ENCODE peak calls at places on chromosomes 13 and 19, in four cellular contexts. T is IMR-90, Y is breast epithelium, O is BE2C. B is an unnamed sample.
A peak's percentile ranks its signal among the peaks of the same experiment; 100 is the strongest.

GRCh38 chr19:48698046-48698445 is 2.3 kb downstream of the FUT2 start:
- DNase-seq in T (peak; percentile 74), Y (no peak), O (no peak), B (no peak)

GRCh38 chr13:112820318-112820717 is 130.5 kb downstream of the ATP11A start:
- DNase-seq in T (no peak), Y (no peak), O (no peak), B (no peak)

GRCh38 chr13:30780338-30780981 is 45.1 kb downstream of the ALOX5AP start:
- DNase-seq in T (no peak), Y (no peak), O (no peak), B (no peak)

GRCh38 chr19:15201374-15202023 is 704 bp upstream of the NOTCH3 start:
- DNase-seq in T (no peak), Y (no peak), O (no peak), B (no peak)

GRCh38 chr13:91313103-91313502 is 34.4 kb upstream of the MIR17HG start:
- DNase-seq in T (peak; percentile 1), Y (no peak), O (no peak), B (no peak)

GRCh38 chr13:38303816-38304215 is 45.8 kb upstream of the UFM1 start:
- DNase-seq in T (no peak), Y (no peak), O (no peak), B (no peak)

GRCh38 chr19:44192127-44192526 is 20.2 kb upstream of the ZNF227 start:
- DNase-seq in T (no peak), Y (no peak), O (no peak), B (no peak)

GRCh38 chr19:57572415-57572947 is 6.2 kb downstream of the ZNF416 start:
- DNase-seq in T (no peak), Y (no peak), O (no peak), B (no peak)

GRCh38 chr19:49434907-49435577 is 6.3 kb downstream of the SLC17A7 start:
- DNase-seq in T (no peak), Y (no peak), O (no peak), B (no peak)

GRCh38 chr19:7989071-7989575 is 16.3 kb downstream of the ELAVL1 start:
- DNase-seq in T (no peak), Y (no peak), O (no peak), B (no peak)

GRCh38 chr19:9309974-9310446 is 372 bp upstream of the ZNF699 start:
- DNase-seq in T (peak; percentile 84), Y (no peak), O (peak; percentile 97), B (peak; percentile 94)

GRCh38 chr13:110276553-110276950 is 30.4 kb downstream of the COL4A1 start:
- DNase-seq in T (no peak), Y (no peak), O (no peak), B (no peak)

GRCh38 chr13:37752156-37752555 is 117.4 kb downstream of the TRPC4 start:
- DNase-seq in T (no peak), Y (no peak), O (no peak), B (no peak)

GRCh38 chr13:65347420-65348030 is 1882.6 kb downstream of the PCDH9 start:
- DNase-seq in T (no peak), Y (no peak), O (no peak), B (no peak)

GRCh38 chr19:17824339-17824738 is 3.0 kb upstream of the INSL3 start:
- DNase-seq in T (no peak), Y (no peak), O (no peak), B (no peak)

GRCh38 chr13:113926301-113926761 is 47.5 kb downstream of the C13orf46 start:
- DNase-seq in T (peak; percentile 60), Y (no peak), O (no peak), B (peak; percentile 60)

GRCh38 chr19:37718357-37718756 is 1.2 kb downstream of the ZNF607 start:
- DNase-seq in T (no peak), Y (no peak), O (no peak), B (no peak)

GRCh38 chr19:6252066-6252465 is 27.7 kb downstream of the MLLT1 start:
- DNase-seq in T (no peak), Y (no peak), O (no peak), B (no peak)

GRCh38 chr19:45087531-45087930 is 5.4 kb upstream of the PPP1R37 start:
- DNase-seq in T (no peak), Y (no peak), O (no peak), B (no peak)

GRCh38 chr13:30510811-30511371 is 45.2 kb upstream of the HMGB1 start:
- DNase-seq in T (peak; percentile 37), Y (no peak), O (no peak), B (no peak)

GRCh38 chr19:33394006-33394722 is 20.7 kb downstream of the CEBPG start:
- DNase-seq in T (peak; percentile 69), Y (no peak), O (peak; percentile 6), B (no peak)

GRCh38 chr13:86986448-86986847 is 684.7 kb upstream of the SLITRK5 start:
- DNase-seq in T (peak; percentile 25), Y (no peak), O (no peak), B (no peak)

GRCh38 chr13:74111901-74112824 is 22.0 kb downstream of the KLF12 start:
- DNase-seq in T (no peak), Y (no peak), O (no peak), B (no peak)

GRCh38 chr13:109715902-109716301 is 70.5 kb downstream of the IRS2 start:
- DNase-seq in T (peak; percentile 5), Y (no peak), O (no peak), B (no peak)

GRCh38 chr13:41460930-41461329 is 3.6 kb downstream of the RGCC start:
- DNase-seq in T (no peak), Y (no peak), O (no peak), B (no peak)

GRCh38 chr19:21439372-21439771 is 42.4 kb downstream of the ZNF493 start:
- DNase-seq in T (no peak), Y (peak; percentile 67), O (no peak), B (no peak)

GRCh38 chr13:44336934-44337333 is 36.7 kb upstream of the SERP2 start:
- DNase-seq in T (no peak), Y (no peak), O (no peak), B (no peak)

GRCh38 chr19:30227071-30227621 is 145.0 kb upstream of the ZNF536 start:
- DNase-seq in T (no peak), Y (no peak), O (peak; percentile 67), B (no peak)

GRCh38 chr13:110298566-110299321 is 8.2 kb downstream of the COL4A1 start:
- DNase-seq in T (no peak), Y (no peak), O (no peak), B (peak; percentile 84)

GRCh38 chr19:19566306-19566705 is 28.2 kb downstream of the CILP2 start:
- DNase-seq in T (peak; percentile 77), Y (no peak), O (no peak), B (no peak)

GRCh38 chr19:19488041-19488874 is 27.1 kb downstream of the TSSK6 start:
- DNase-seq in T (no peak), Y (no peak), O (peak; percentile 43), B (no peak)

GRCh38 chr19:4352701-4353121 is 9.3 kb downstream of the MPND start:
- DNase-seq in T (peak; percentile 71), Y (no peak), O (peak; percentile 68), B (no peak)

GRCh38 chr19:15025237-15025636 is 24.0 kb upstream of the CASP14 start:
- DNase-seq in T (no peak), Y (peak; percentile 18), O (no peak), B (no peak)

GRCh38 chr19:1418494-1418775 is 11.0 kb downstream of the DAZAP1 start:
- DNase-seq in T (no peak), Y (no peak), O (no peak), B (no peak)

GRCh38 chr19:1417681-1418493 is 10.5 kb downstream of the DAZAP1 start:
- DNase-seq in T (no peak), Y (no peak), O (no peak), B (no peak)

GRCh38 chr19:1418951-1419735 is 11.8 kb downstream of the DAZAP1 start:
- DNase-seq in T (no peak), Y (no peak), O (no peak), B (no peak)

GRCh38 chr19:1417145-1417544 is 9.8 kb downstream of the DAZAP1 start:
- DNase-seq in T (peak; percentile 64), Y (no peak), O (no peak), B (no peak)

GRCh38 chr19:1416014-1416841 is 8.8 kb downstream of the DAZAP1 start:
- DNase-seq in T (peak; percentile 31), Y (no peak), O (no peak), B (no peak)
- TF ChIP-seq CTCF in T (no peak), Y (no peak), O (no peak), B (no peak)

GRCh38 chr13:49082653-49083536 is 107.2 kb downstream of the FNDC3A start:
- DNase-seq in T (peak; percentile 96), Y (no peak), O (no peak), B (no peak)
- H3K4me3 ChIP-seq in T (no peak overlapping the region), Y (no peak overlapping the region), O (no peak overlapping the region), B (no peak overlapping the region)

DNA sequence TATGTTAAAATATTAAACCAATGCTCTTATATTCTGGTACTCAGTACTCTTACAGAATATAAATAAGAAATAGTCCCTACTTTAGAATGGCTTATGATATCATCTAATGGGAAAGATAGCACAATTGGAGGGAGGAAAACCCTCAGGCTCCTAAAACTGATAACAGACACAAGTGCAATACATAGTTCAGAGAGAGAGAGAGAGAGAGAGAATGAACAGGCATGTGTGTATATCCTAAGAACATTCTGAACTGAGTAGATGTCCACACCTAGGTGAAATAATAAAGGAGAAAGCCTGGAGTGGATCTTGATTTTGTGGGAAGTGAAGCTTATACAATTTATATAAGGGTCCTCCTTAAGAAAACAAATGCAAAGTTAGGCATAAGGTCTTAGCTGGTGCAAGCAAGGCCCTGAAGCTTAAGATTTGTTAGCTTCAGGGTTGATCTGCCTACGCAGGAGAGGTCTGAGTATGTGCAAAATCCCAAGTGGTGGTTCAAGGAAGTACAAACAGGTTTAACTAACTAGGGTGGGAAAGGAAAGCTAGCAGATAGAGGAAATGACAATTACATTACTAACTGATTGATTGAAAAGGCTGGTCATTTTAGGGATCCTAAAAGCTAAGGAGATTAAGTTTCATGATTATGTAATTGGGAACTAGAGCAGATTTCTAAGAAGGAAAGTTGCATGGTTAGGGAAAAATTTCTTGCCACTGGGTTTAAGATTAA is 53.3 kb downstream of the SOX21 start:
- DNase-seq in T (no peak), Y (no peak), O (no peak), B (no peak)
- TF ChIP-seq CTCF in T (no peak), Y (no peak), O (no peak), B (no peak)

GRCh38 chr19:39532233-39533002 is at the start of gene EID2B:
- DNase-seq in T (peak; percentile 95), Y (peak; percentile 91), O (peak; percentile 96), B (peak; percentile 95)

GRCh38 chr19:39531834-39532232 is 819 bp downstream of the EID2B start:
- DNase-seq in T (no peak), Y (no peak), O (no peak), B (no peak)

GRCh38 chr19:39533791-39534190 is 1.1 kb upstream of the EID2B start:
- DNase-seq in T (no peak), Y (no peak), O (no peak), B (no peak)

DNA sequence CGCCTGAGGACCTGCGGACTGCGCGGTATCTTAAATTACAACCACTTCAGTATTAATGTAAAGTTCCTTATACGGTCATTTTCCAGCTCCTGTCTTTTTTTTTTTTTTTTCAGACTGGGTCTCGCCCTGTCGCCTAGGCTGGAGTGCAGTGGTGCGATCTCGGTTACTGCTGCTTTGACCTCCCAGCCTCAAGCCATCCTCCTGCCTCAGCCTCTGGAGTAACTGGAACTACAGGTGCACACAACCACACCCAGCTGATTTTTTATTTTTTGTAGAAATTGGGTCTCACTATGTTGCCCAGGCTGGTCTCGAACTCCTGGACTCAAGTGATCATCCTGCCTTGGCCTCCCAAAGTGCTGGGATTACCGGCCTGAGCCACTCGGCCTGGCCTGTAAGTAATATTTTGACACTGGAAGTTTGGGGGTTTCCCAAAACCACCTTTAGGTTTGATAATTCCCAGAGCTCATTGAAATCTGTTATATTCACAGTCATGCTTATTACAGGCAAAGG is 406 bp upstream of the EID2B start:
- DNase-seq in T (no peak), Y (no peak), O (no peak), B (no peak)
- H3K4me3 ChIP-seq in T (no peak overlapping the region), Y (no peak overlapping the region), O (no peak overlapping the region), B (peak overlapping the region; percentile 95)

GRCh38 chr13:50248537-50249521 is 233.6 kb downstream of the KCNRG start:
- DNase-seq in T (no peak), Y (no peak), O (no peak), B (no peak)
- TF ChIP-seq CTCF in T (no peak), Y (no peak), O (no peak), B (no peak)